ENCODE peak calls at places on chromosomes 5 and 9, in four cellular contexts. One of them, this sample, is unnamed.

GRCh38 chr9:97640290-97640689 is 6.7 kb downstream of the NCBP1 start:
- DNase-seq in HepG2: peak; percentile 3
- DNase-seq in SK-N-SH: no peak
- DNase-seq in HCT116: no peak
- DNase-seq in this sample: no peak

GRCh38 chr5:171861383-171861782 is 75.8 kb downstream of the SMIM23 start:
- DNase-seq in HCT116: no peak
- DNase-seq in HepG2: no peak
- DNase-seq in SK-N-SH: no peak
- DNase-seq in this sample: no peak

GRCh38 chr5:135356522-135357318 is 42.3 kb downstream of the MACROH2A1 start:
- DNase-seq in SK-N-SH: peak; percentile 85
- DNase-seq in HepG2: no peak
- DNase-seq in HCT116: no peak
- DNase-seq in this sample: no peak

GRCh38 chr5:10601246-10602030 is 37.6 kb downstream of the ANKRD33B start:
- DNase-seq in HepG2: peak; percentile 47
- DNase-seq in SK-N-SH: peak; percentile 88
- DNase-seq in HCT116: peak; percentile 16
- DNase-seq in this sample: peak; percentile 73

GRCh38 chr9:115633099-115633498 is 515.1 kb upstream of the TNC start:
- DNase-seq in HCT116: no peak
- DNase-seq in SK-N-SH: no peak
- DNase-seq in HepG2: no peak
- DNase-seq in this sample: no peak

GRCh38 chr9:111966851-111967250 is 70.2 kb downstream of the UGCG start:
- DNase-seq in HepG2: no peak
- DNase-seq in HCT116: no peak
- DNase-seq in SK-N-SH: no peak
- DNase-seq in this sample: no peak

GRCh38 chr9:117552811-117553210 is 138.0 kb upstream of the ASTN2 start:
- DNase-seq in SK-N-SH: no peak
- DNase-seq in HCT116: no peak
- DNase-seq in HepG2: no peak
- DNase-seq in this sample: no peak

GRCh38 chr5:157113007-157113406 is 4.2 kb upstream of the HAVCR2 start:
- DNase-seq in HepG2: no peak
- DNase-seq in HCT116: no peak
- DNase-seq in SK-N-SH: no peak
- DNase-seq in this sample: no peak

GRCh38 chr5:122300374-122300773 is 11.7 kb upstream of the SNCAIP start:
- DNase-seq in SK-N-SH: no peak
- DNase-seq in HepG2: no peak
- DNase-seq in HCT116: no peak
- DNase-seq in this sample: no peak

GRCh38 chr5:14142856-14143508 is at the start of gene TRIO:
- DNase-seq in HepG2: peak; percentile 81
- DNase-seq in HCT116: peak; percentile 77
- DNase-seq in SK-N-SH: peak; percentile 97
- DNase-seq in this sample: peak; percentile 88

GRCh38 chr5:61301820-61302563 is 30.1 kb upstream of the ZSWIM6 start:
- DNase-seq in SK-N-SH: no peak
- DNase-seq in HCT116: peak; percentile 82
- DNase-seq in HepG2: peak; percentile 98
- DNase-seq in this sample: peak; percentile 95

GRCh38 chr9:127175319-127175715 is 52.9 kb upstream of the ANGPTL2 start:
- DNase-seq in HepG2: no peak
- DNase-seq in HCT116: no peak
- DNase-seq in SK-N-SH: no peak
- DNase-seq in this sample: no peak

GRCh38 chr5:134552301-134552700 is 26.8 kb downstream of the JADE2 start:
- DNase-seq in SK-N-SH: no peak
- DNase-seq in HCT116: no peak
- DNase-seq in HepG2: no peak
- DNase-seq in this sample: peak; percentile 16

GRCh38 chr9:98380065-98380681 is 124.7 kb upstream of the TBC1D2 start:
- DNase-seq in HepG2: no peak
- DNase-seq in HCT116: no peak
- DNase-seq in SK-N-SH: peak; percentile 19
- DNase-seq in this sample: no peak

GRCh38 chr5:81767938-81768337 is 17.0 kb upstream of the SSBP2 start:
- DNase-seq in HCT116: no peak
- DNase-seq in HepG2: no peak
- DNase-seq in SK-N-SH: no peak
- DNase-seq in this sample: no peak

GRCh38 chr5:142806769-142807377 is 36.7 kb downstream of the ARHGAP26 start:
- DNase-seq in HepG2: peak; percentile 41
- DNase-seq in SK-N-SH: no peak
- DNase-seq in HCT116: no peak
- DNase-seq in this sample: no peak

GRCh38 chr5:82676663-82677062 is 398.5 kb upstream of the RPS23 start:
- DNase-seq in HCT116: no peak
- DNase-seq in SK-N-SH: no peak
- DNase-seq in HepG2: no peak
- DNase-seq in this sample: no peak

GRCh38 chr5:154664869-154665268 is 90.3 kb upstream of the LARP1 start:
- DNase-seq in HCT116: no peak
- DNase-seq in SK-N-SH: no peak
- DNase-seq in HepG2: no peak
- DNase-seq in this sample: no peak

GRCh38 chr5:84623034-84623433 is 238.4 kb upstream of the EDIL3 start:
- DNase-seq in HCT116: no peak
- DNase-seq in HepG2: no peak
- DNase-seq in SK-N-SH: no peak
- DNase-seq in this sample: no peak

GRCh38 chr5:68681929-68682328 is 411.9 kb upstream of the SLC30A5 start:
- DNase-seq in SK-N-SH: no peak
- DNase-seq in HCT116: no peak
- DNase-seq in HepG2: no peak
- DNase-seq in this sample: no peak

GRCh38 chr5:39459091-39459490 is 34.3 kb upstream of the DAB2 start:
- DNase-seq in HepG2: no peak
- DNase-seq in SK-N-SH: no peak
- DNase-seq in HCT116: no peak
- DNase-seq in this sample: no peak

GRCh38 chr5:108521841-108522506 is 140.1 kb upstream of the FBXL17 start:
- DNase-seq in SK-N-SH: peak; percentile 48
- DNase-seq in HCT116: peak; percentile 52
- DNase-seq in HepG2: peak; percentile 53
- DNase-seq in this sample: peak; percentile 43

GRCh38 chr9:80878556-80878955 is 810.8 kb downstream of the TLE1 start:
- DNase-seq in HepG2: no peak
- DNase-seq in HCT116: no peak
- DNase-seq in SK-N-SH: no peak
- DNase-seq in this sample: no peak

GRCh38 chr5:141359790-141360426 is at the start of gene PCDHGB2:
- DNase-seq in HepG2: peak; percentile 48
- DNase-seq in HCT116: peak; percentile 40
- DNase-seq in SK-N-SH: peak; percentile 62
- DNase-seq in this sample: peak; percentile 81

GRCh38 chr5:37037840-37038239 is 161.3 kb downstream of the NIPBL start:
- DNase-seq in HCT116: no peak
- DNase-seq in SK-N-SH: no peak
- DNase-seq in HepG2: no peak
- DNase-seq in this sample: no peak

GRCh38 chr5:10323588-10324488 is 16.1 kb upstream of the CMBL start:
- DNase-seq in SK-N-SH: no peak
- DNase-seq in HCT116: no peak
- DNase-seq in HepG2: peak; percentile 30
- DNase-seq in this sample: no peak

GRCh38 chr5:175464414-175465233 is 13.7 kb upstream of the SFXN1 start:
- DNase-seq in SK-N-SH: peak; percentile 62
- DNase-seq in HepG2: peak; percentile 60
- DNase-seq in HCT116: peak; percentile 41
- DNase-seq in this sample: no peak
- TF ChIP-seq JUND in SK-N-SH: no peak
- TF ChIP-seq JUND in HepG2: no peak
- TF ChIP-seq JUND in HCT116: no peak
- TF ChIP-seq JUND in this sample: no peak

DNA sequence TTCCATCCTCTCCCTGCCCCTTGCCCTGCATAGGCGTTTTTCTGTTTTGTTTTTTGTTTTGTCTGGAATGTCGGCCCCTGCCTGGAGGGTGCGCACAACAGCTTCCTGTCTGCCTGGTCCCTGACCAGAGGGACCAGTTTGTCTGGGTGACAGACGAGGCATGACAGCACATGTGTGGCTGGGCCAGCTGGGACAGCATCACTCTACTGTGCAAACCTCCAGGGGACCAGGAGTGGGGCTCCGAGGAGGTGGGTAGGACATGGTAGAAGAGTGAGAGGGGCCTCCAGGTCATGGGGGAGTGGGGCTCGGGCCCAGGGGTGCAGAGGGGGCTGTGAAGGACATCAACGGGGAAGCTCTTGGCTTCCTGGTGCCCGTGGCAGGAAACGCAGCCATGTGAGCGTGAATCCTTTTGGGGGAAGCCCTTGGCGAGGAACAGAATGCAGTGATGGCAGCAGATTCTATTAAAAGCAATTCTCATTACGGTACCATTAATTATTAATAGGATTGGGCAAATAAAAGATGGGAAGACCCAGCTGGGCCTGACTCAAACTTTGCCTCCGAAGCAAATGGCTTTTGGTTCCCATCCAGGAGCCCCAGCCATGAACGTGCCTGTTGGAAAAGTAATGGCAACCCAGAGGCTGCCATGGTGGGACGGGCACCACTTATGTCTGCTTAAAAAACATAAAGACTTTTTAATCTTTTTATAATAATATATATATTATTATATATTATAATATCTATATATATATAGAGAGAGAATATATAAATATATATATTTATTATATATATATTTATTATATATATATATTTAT is 184.4 kb upstream of the IER5L start:
- DNase-seq in HCT116: no peak
- DNase-seq in SK-N-SH: peak; percentile 71
- DNase-seq in HepG2: no peak
- DNase-seq in this sample: peak; percentile 96
- TF ChIP-seq JUND in HCT116: no peak
- TF ChIP-seq JUND in SK-N-SH: no peak
- TF ChIP-seq JUND in HepG2: no peak
- TF ChIP-seq JUND in this sample: no peak

GRCh38 chr5:342501-343460 is 21.3 kb downstream of the AHRR start:
- DNase-seq in SK-N-SH: no peak
- DNase-seq in HCT116: no peak
- DNase-seq in HepG2: no peak
- DNase-seq in this sample: no peak
- TF ChIP-seq JUND in SK-N-SH: no peak
- TF ChIP-seq JUND in HCT116: no peak
- TF ChIP-seq JUND in HepG2: no peak
- TF ChIP-seq JUND in this sample: no peak

DNA sequence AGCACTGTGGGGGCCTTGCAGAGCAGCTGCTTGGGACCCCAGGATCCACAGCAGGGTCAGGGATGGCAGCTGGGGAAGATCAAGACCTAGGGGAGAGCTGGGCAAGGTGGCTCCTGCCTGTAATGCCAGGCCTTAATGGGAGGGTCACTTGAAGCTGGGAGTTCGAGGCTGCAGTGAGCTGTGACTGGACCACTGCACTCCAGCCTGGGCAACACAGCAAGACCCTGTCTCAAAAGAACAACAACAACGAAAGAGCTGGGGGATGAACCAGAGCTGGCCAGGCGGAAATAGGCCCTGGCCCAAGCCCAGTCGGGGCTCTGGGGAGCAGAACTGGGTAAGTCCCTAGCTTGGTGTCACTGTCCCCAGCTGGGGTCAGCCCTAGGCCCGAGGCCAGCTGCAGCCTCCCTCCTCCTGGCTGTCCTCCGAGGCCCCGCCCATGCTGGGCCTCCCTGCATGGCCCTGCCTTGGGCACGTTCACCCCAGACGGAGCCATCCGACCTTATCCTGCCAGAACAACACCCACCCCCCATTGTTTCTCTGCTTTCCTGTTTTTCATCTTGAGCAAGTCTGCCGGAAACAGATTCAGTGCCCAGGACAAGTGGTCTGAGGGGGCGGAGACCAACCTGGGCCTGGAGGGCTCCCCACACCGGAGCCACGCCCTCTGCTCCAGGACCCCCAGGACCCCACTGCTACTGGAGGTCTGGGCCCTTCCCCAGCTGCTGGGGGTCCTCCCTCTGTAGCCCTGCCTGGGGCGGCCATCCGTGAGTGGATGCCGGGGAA is 1.9 kb downstream of the DIPK1B start:
- DNase-seq in SK-N-SH: no peak
- DNase-seq in HepG2: no peak
- DNase-seq in HCT116: no peak
- DNase-seq in this sample: no peak
- TF ChIP-seq JUND in SK-N-SH: no peak
- TF ChIP-seq JUND in HepG2: no peak
- TF ChIP-seq JUND in HCT116: no peak
- TF ChIP-seq JUND in this sample: no peak